ENCODE peak calls at places on chromosomes 1 and 21, in nine cellular contexts. H, M, B, D, X, I, P, Z and Q are unnamed samples.

GRCh38 chr21:38992737-38993136 is 187.0 kb downstream of the ETS2 start:
- DNase-seq in B (no peak), X (no peak), I (no peak), D (no peak), M (no peak), Z (no peak), P (no peak), H (no peak), Q (no peak)

GRCh38 chr21:27532081-27532480 is 565.2 kb upstream of the ADAMTS5 start:
- DNase-seq in P (no peak), X (peak), M (peak), I (no peak), D (no peak), H (no peak), B (no peak), Z (no peak), Q (no peak)

GRCh38 chr1:117128323-117129079 is 7.0 kb upstream of the TRIM45 start:
- DNase-seq in D (peak), X (peak), P (no peak), H (no peak), Z (no peak), B (peak), I (peak), M (peak), Q (no peak)

GRCh38 chr21:45085700-45086099 is 11.3 kb downstream of the ADARB1 start:
- DNase-seq in P (no peak), B (no peak), X (no peak), Z (no peak), H (no peak), M (no peak), I (no peak), D (no peak), Q (no peak)

GRCh38 chr1:110210604-110211502 is 739 bp downstream of the KCNC4 start:
- DNase-seq in Z (peak), X (no peak), B (peak), I (peak), M (peak), D (peak), P (peak), H (peak), Q (no peak)

GRCh38 chr1:224116131-224116530 is 2.2 kb downstream of the FBXO28 start:
- DNase-seq in P (no peak), I (peak), H (no peak), Z (no peak), M (peak), X (peak), D (peak), B (peak), Q (peak)

GRCh38 chr1:196070940-196071339 is 537.3 kb downstream of the KCNT2 start:
- DNase-seq in I (no peak), H (no peak), X (no peak), P (no peak), B (no peak), D (no peak), M (no peak), Z (no peak), Q (no peak)

GRCh38 chr1:117574206-117574835 is 31.5 kb upstream of the TENT5C start:
- DNase-seq in I (no peak), Z (no peak), D (no peak), B (no peak), P (peak), X (no peak), M (no peak), H (no peak), Q (no peak)

GRCh38 chr1:192739476-192740184 is 69.2 kb upstream of the RGS2 start:
- DNase-seq in X (no peak), M (no peak), H (no peak), B (no peak), Z (no peak), I (no peak), D (no peak), P (no peak), Q (no peak)

GRCh38 chr1:55636691-55637090 is 421.5 kb upstream of the USP24 start:
- DNase-seq in H (no peak), D (no peak), M (no peak), X (peak), P (no peak), I (peak), B (peak), Z (no peak), Q (no peak)

GRCh38 chr1:53638641-53639035 is 100.3 kb downstream of the GLIS1 start:
- DNase-seq in B (no peak), P (peak), X (no peak), D (peak), M (no peak), I (no peak), Z (no peak), H (no peak), Q (no peak)

GRCh38 chr1:162753001-162753658 is 37.4 kb upstream of the HSD17B7 start:
- DNase-seq in P (no peak), M (no peak), X (no peak), I (peak), D (no peak), Z (no peak), H (no peak), B (peak), Q (no peak)

GRCh38 chr1:9494936-9495758 is 44.1 kb upstream of the SLC25A33 start:
- DNase-seq in Z (peak), H (peak), D (peak), M (peak), X (peak), P (peak), B (peak), I (peak), Q (no peak)

GRCh38 chr21:17612565-17613241 is at the start of gene BTG3:
- DNase-seq in D (peak), X (peak), Z (peak), B (peak), P (peak), M (peak), H (peak), I (peak), Q (no peak)

GRCh38 chr1:60978421-60979357 is 103.7 kb upstream of the NFIA start:
- DNase-seq in X (peak), D (peak), I (peak), P (peak), H (no peak), Z (peak), B (peak), M (peak), Q (no peak)

GRCh38 chr1:67193700-67194099 is 27.4 kb downstream of the IL23R start:
- DNase-seq in M (no peak), D (no peak), X (no peak), P (no peak), I (no peak), H (no peak), B (no peak), Z (no peak), Q (no peak)

GRCh38 chr1:113255038-113255727 is 135.1 kb upstream of the MAGI3 start:
- DNase-seq in Z (no peak), D (no peak), B (no peak), I (no peak), H (no peak), P (no peak), X (no peak), M (no peak), Q (no peak)

GRCh38 chr1:113256348-113256729 is 134.0 kb upstream of the MAGI3 start:
- DNase-seq in M (no peak), P (no peak), H (no peak), B (no peak), X (no peak), D (no peak), Z (no peak), I (no peak), Q (no peak)

GRCh38 chr1:113253187-113253966 is 136.9 kb upstream of the MAGI3 start:
- DNase-seq in M (no peak), B (no peak), D (no peak), I (no peak), Z (no peak), H (peak), P (no peak), X (no peak), Q (no peak)

GRCh38 chr1:113253979-113254378 is 136.3 kb upstream of the MAGI3 start:
- DNase-seq in B (no peak), I (no peak), X (no peak), P (no peak), M (no peak), H (no peak), D (no peak), Z (no peak), Q (no peak)

GRCh38 chr1:113255728-113256347 is 134.5 kb upstream of the MAGI3 start:
- DNase-seq in B (peak), H (no peak), P (no peak), X (no peak), Z (no peak), M (no peak), I (no peak), D (no peak), Q (no peak)
- H3K4me3 ChIP-seq in B (no peak), H (no peak), P (no peak), X (no peak), Z (no peak), M (no peak), I (no peak), D (no peak), Q (no peak)

GRCh38 chr1:175597969-175598765 is 145.2 kb downstream of the TNR start:
- DNase-seq in B (peak), D (no peak), M (no peak), H (no peak), P (no peak), I (peak), X (peak), Z (no peak), Q (peak)
- TF ChIP-seq CTCF in B (no peak), D (no peak), M (no peak), H (no peak), P (no peak), I (no peak), X (no peak), Z (no peak), Q (no peak)

GRCh38 chr1:220891221-220892085 is 12.2 kb downstream of the HLX start:
- DNase-seq in I (no peak), M (no peak), X (no peak), B (no peak), H (no peak), D (no peak), Z (no peak), P (peak), Q (no peak)
- H3K4me3 ChIP-seq in I (no peak), M (no peak), X (no peak), B (no peak), H (no peak), D (no peak), Z (peak), P (no peak), Q (no peak)

DNA sequence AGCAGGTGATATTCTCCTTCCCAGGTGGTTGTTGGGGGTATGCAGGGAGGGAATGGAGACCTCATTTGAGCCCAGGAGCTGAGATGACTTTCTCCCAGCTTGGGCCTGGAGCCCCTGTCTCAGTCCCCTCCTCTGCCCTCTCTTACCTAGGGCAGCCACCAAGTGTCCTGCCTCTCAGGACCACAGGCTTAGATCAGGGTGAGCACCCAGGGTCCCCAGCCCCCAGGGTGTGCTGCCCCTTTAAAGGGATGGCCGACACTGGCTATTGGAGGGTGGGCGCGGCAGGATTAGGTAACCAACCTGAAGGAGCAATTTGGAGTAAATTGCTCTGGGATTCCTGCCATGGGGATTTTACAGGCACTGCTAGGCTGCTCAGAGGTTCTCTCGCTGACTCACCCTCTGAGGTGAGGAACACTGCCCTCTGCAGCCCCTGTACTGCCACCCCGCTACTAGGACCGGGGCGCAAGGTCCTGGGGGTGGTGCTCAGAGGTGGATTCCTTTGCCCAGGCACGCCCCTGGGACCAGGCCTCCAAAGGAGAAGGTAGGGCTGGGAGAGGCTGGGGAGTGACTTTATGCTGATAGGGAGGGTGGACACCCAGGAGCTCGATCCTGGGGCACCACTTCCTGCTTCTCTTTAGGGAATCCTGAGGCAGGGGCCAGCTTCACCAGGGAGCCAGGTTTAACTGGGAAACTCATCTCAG is 1.5 kb downstream of the RPS6KA1 start:
- DNase-seq in X (peak), Z (no peak), P (peak), I (peak), B (peak), D (peak), M (peak), H (no peak), Q (peak)
- TF ChIP-seq CTCF in X (peak), Z (no peak), P (peak), I (peak), B (peak), D (peak), M (peak), H (no peak), Q (peak)

GRCh38 chr1:27349784-27350672 is 8.2 kb downstream of the SYTL1 start:
- DNase-seq in I (no peak), P (peak), D (no peak), M (peak), Z (peak), H (peak), B (peak), X (peak), Q (no peak)

GRCh38 chr1:27346991-27347627 is 5.3 kb downstream of the SYTL1 start:
- DNase-seq in X (peak), B (no peak), H (no peak), Z (no peak), P (peak), M (no peak), I (peak), D (no peak), Q (no peak)

GRCh38 chr1:27350673-27351540 is 9.1 kb downstream of the SYTL1 start:
- DNase-seq in B (no peak), P (peak), X (no peak), Z (peak), M (no peak), D (no peak), H (peak), I (no peak), Q (no peak)

GRCh38 chr1:27351541-27352107 is 9.8 kb downstream of the SYTL1 start:
- DNase-seq in H (no peak), Z (no peak), M (no peak), X (no peak), B (no peak), P (no peak), D (no peak), I (no peak), Q (no peak)

GRCh38 chr1:27348861-27349783 is 7.3 kb downstream of the SYTL1 start:
- DNase-seq in P (peak), B (no peak), I (peak), Z (no peak), H (peak), D (no peak), M (peak), X (no peak), Q (no peak)
- H3K4me3 ChIP-seq in P (peak), B (peak), I (no peak), Z (peak), H (peak), D (no peak), M (peak), X (peak), Q (peak)

DNA sequence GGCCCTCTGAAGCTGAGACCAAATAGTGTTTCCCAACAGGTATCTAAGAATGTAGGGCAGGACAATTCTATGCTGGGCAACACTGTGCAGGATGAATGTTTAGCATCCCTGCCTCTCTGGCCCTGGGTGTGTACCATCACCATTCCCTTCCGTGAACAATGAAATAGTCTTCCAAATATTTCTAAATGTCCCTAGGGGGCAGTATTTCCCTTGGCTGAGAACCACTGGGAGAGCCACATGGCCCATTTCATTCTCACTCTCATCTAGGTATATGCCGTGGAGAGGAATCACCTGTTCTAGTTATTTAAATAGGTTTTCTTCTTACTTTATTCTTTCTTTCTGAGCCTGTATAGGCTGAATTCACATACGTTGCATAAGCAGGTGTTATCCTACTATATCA is 395.0 kb downstream of the PRDM2 start:
- DNase-seq in P (no peak), H (no peak), D (peak), B (peak), X (no peak), I (peak), M (no peak), Z (no peak), Q (no peak)
- TF ChIP-seq CTCF in P (peak), H (no peak), D (peak), B (peak), X (no peak), I (peak), M (no peak), Z (no peak), Q (peak)

GRCh38 chr1:183968386-183968785 is 69.1 kb downstream of the COLGALT2 start:
- DNase-seq in B (no peak), Z (no peak), P (no peak), I (no peak), D (no peak), X (no peak), M (no peak), H (no peak), Q (no peak)
- H3K4me3 ChIP-seq in B (no peak), Z (no peak), P (no peak), I (no peak), D (no peak), X (no peak), M (no peak), H (no peak), Q (no peak)

GRCh38 chr1:11676386-11677103 is 4.4 kb downstream of the MAD2L2 start:
- DNase-seq in I (no peak), X (no peak), D (no peak), P (no peak), Z (no peak), H (no peak), M (no peak), B (no peak), Q (no peak)
- TF ChIP-seq CTCF in I (no peak), X (no peak), D (no peak), P (no peak), Z (no peak), H (no peak), M (no peak), B (no peak), Q (peak)